ENCODE peak calls at places on chromosomes 13 and 19, in five cellular contexts. D, P, U, O and Z are unnamed samples.
A peak's percentile ranks its signal among the peaks of the same experiment; 100 is the strongest.

GRCh38 chr19:10137751-10138682 is 18.3 kb upstream of the EIF3G start:
- DNase-seq in D (no peak), P (no peak), U (no peak), O (no peak), Z (no peak)

GRCh38 chr19:48111280-48111679 is 663 bp upstream of the PLA2G4C start:
- DNase-seq in D (no peak), O (no peak), U (no peak), P (no peak), Z (no peak)

GRCh38 chr19:48372904-48373303 is 8.7 kb downstream of the SYNGR4 start:
- DNase-seq in U (no peak), D (no peak), P (no peak), O (peak; percentile 68), Z (no peak)

GRCh38 chr13:102693781-102694180 is 1.1 kb downstream of the METTL21C start:
- DNase-seq in O (no peak), P (no peak), U (no peak), D (peak; percentile 25), Z (no peak)

GRCh38 chr19:7912144-7912696 is 2.4 kb upstream of the TGFBR3L start:
- DNase-seq in P (no peak), U (peak; percentile 12), O (no peak), D (no peak), Z (peak; percentile 8)

GRCh38 chr19:16417660-16418596 is 53.8 kb downstream of the EPS15L1 start:
- DNase-seq in U (peak; percentile 51), P (peak; percentile 55), D (peak; percentile 51), O (peak; percentile 48), Z (peak; percentile 79)

GRCh38 chr19:33264881-33265445 is 37.4 kb downstream of the CEBPA start:
- DNase-seq in D (no peak), O (no peak), P (no peak), U (no peak), Z (no peak)

GRCh38 chr19:7013678-7014077 is 7.6 kb downstream of the MBD3L2B start:
- DNase-seq in D (no peak), O (no peak), U (no peak), P (no peak), Z (no peak)

GRCh38 chr13:43786766-43787517 is at the start of gene ENOX1:
- DNase-seq in D (peak; percentile 45), U (peak; percentile 38), P (peak; percentile 49), O (peak; percentile 54), Z (peak; percentile 82)

GRCh38 chr19:11203194-11204075 is 6.1 kb upstream of the KANK2 start:
- DNase-seq in U (peak; percentile 60), P (peak; percentile 69), D (peak; percentile 54), O (peak; percentile 64), Z (peak; percentile 69)

GRCh38 chr19:11405846-11406643 is 13.1 kb downstream of the RGL3 start:
- DNase-seq in D (no peak), O (no peak), U (no peak), P (no peak), Z (no peak)

GRCh38 chr19:7874080-7874856 is at the start of gene PRR36:
- DNase-seq in D (peak; percentile 35), P (peak; percentile 76), U (peak; percentile 62), O (peak; percentile 56), Z (peak; percentile 87)

GRCh38 chr13:113465241-113465640 is 12.0 kb upstream of the ADPRHL1 start:
- DNase-seq in P (no peak), O (no peak), U (no peak), D (no peak), Z (no peak)

GRCh38 chr13:62829476-62829875 is 1413.8 kb upstream of the PCDH20 start:
- DNase-seq in P (no peak), O (no peak), U (no peak), D (no peak), Z (no peak)

GRCh38 chr19:22610121-22610520 is 24.0 kb upstream of the ZNF492 start:
- DNase-seq in D (no peak), O (no peak), P (no peak), U (no peak), Z (no peak)

GRCh38 chr19:46480409-46480808 is 9.0 kb upstream of the PNMA8A start:
- DNase-seq in O (no peak), P (no peak), D (peak; percentile 16), U (no peak), Z (no peak)

GRCh38 chr19:36040495-36040894 is 7.8 kb upstream of the CLIP3 start:
- DNase-seq in D (no peak), U (no peak), P (no peak), O (no peak), Z (no peak)

GRCh38 chr13:30158774-30159445 is 148.4 kb downstream of the KATNAL1 start:
- DNase-seq in P (peak; percentile 9), U (no peak), O (no peak), D (no peak), Z (no peak)

GRCh38 chr13:52599853-52600603 is 42.2 kb upstream of the HNRNPA1L2 start:
- DNase-seq in U (peak; percentile 36), O (no peak), D (peak; percentile 40), P (no peak), Z (peak; percentile 75)

GRCh38 chr19:40603071-40603718 is 2.0 kb downstream of the LTBP4 start:
- DNase-seq in U (no peak), D (peak; percentile 37), O (peak; percentile 76), P (no peak), Z (no peak)

GRCh38 chr13:99980201-99981114 is 1.1 kb upstream of the ZIC2 start:
- DNase-seq in O (peak; percentile 87), P (peak; percentile 62), U (peak; percentile 70), D (peak; percentile 47), Z (peak; percentile 86)

GRCh38 chr13:48797127-48797526 is 143.4 kb downstream of the CYSLTR2 start:
- DNase-seq in P (no peak), U (no peak), D (no peak), O (no peak), Z (no peak)
- TF ChIP-seq CTCF in P (no peak), U (no peak), D (no peak), O (no peak), Z (no peak)

GRCh38 chr13:45737571-45738002 is 35.5 kb downstream of the CBY2 start:
- DNase-seq in D (no peak), P (no peak), U (no peak), O (peak; percentile 8), Z (peak; percentile 28)
- TF ChIP-seq CTCF in D (peak; percentile 1), P (no peak), U (no peak), O (no peak), Z (peak; percentile 47)

DNA sequence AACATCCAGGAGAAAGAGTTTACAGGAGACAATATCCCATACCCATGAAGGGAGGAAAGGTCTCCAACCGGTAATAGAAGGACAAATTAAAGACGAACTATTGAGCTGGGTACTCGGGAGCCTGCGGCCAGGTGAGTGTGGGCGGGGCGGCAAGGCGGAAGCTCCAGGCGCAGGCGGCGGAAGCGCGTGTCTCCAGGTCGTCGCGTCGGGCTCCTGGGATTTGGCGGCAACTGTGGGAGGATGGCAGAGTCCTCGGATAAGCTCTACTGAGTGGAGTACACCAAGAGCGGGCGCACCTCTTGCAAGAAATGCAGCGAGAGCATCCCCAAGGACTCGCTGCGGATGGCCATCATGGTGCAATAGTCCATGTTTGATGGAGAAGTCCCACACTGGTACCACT is 21.6 kb upstream of the ANKRD10 start:
- DNase-seq in P (no peak), U (no peak), D (no peak), O (no peak), Z (no peak)
- TF ChIP-seq CTCF in P (no peak), U (no peak), D (no peak), O (no peak), Z (no peak)

DNA sequence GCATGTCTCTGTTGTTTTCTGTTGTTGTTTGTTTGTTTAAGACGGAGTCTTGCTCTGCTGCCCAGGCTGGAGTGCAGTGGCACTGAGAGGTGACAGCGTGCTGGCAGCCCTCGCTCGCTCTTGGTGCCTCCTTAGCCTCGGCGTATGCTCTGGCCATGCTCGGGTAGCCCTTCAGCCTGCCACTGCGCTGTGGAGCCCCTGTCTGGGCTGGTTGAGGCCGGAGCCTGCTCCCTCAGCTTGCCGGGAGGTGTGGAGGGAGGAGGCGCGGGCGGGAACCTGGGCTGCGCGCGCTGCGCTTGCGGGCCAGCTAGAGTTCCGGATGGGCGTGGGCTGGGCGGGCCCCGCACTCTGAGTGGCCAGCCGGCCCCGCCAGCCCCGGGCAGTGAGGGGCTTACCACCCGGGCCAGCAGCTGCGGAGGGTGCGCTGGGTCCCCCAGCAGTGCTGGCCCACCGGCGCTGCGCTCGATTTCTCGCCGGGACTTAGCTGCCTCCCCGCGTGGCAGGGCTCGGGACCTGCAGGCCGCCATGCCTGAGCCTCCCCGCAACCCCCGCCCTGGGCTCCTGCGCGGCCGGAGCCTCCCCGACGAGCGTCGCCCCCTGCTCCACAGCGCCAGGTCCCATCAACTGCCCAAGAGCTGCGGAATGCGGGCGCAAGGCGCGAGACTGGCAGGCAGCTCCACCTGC is 6.6 kb upstream of the ZNF329 start:
- DNase-seq in U (no peak), D (no peak), O (no peak), P (no peak), Z (no peak)
- TF ChIP-seq CTCF in U (no peak), D (no peak), O (no peak), P (no peak), Z (no peak)

GRCh38 chr19:18603958-18604819 is 2.4 kb downstream of the CRLF1 start:
- DNase-seq in D (no peak), U (no peak), O (no peak), P (no peak), Z (no peak)

GRCh38 chr19:18605196-18605545 is 1.4 kb downstream of the CRLF1 start:
- DNase-seq in O (no peak), U (no peak), P (no peak), D (no peak), Z (no peak)

GRCh38 chr19:18604820-18605159 is 1.8 kb downstream of the CRLF1 start:
- DNase-seq in D (no peak), U (no peak), P (no peak), O (no peak), Z (no peak)

GRCh38 chr19:18601875-18602274 is 4.7 kb downstream of the CRLF1 start:
- DNase-seq in P (no peak), U (no peak), O (no peak), D (no peak), Z (no peak)

DNA sequence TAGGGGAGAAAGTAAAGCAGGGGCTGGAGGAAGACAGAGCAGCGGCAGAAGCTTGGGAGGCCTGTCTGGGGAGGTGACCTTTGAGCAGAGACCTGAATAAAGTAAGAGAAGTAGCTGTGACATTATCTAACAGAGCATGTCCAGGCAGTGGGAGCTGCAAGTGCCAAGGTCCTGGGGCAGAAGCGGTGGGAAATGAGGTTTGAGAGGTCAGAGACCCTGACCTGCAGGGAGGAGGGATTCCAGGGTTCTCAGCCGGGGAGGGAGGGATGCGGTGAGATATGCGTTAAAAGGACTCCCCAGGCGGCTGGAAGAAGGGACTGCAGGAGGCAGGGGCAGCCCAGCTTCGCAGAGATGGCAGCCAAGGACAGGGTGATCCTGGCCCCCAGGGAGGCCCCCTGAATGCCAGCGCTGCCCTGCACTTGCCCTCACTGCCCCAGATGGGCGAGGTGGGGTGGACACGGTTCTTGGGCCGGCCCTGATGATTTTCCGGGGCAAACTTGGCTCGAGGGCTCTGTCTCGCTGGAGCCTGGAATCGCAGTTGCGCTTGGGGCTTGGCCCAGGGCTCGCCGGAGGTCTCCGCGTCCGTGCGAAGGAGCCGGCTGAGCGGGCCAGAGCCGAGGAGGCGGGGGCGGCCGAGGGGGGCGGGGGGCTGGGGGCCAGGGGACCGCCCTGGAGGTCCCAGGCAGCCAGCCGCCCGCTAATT is 3.2 kb downstream of the CRLF1 start:
- DNase-seq in D (no peak), U (no peak), O (peak; percentile 38), P (no peak), Z (peak; percentile 45)
- TF ChIP-seq CTCF in D (peak; percentile 42), U (no peak), O (peak; percentile 10), P (no peak), Z (peak; percentile 31)